ENCODE peak calls at places on chromosome 1, in seven cellular contexts. One of them, this sample, is unnamed.

GRCh38 chr1:6373961-6374720 is 19.4 kb downstream of the ACOT7 start:
- DNase-seq in K562: no peak
- DNase-seq in GM12878: no peak
- DNase-seq in H1: no peak
- DNase-seq in HCT116: no peak
- DNase-seq in HepG2: no peak
- DNase-seq in Panc1: no peak
- DNase-seq in this sample: no peak

GRCh38 chr1:149979972-149980548 is 30.5 kb downstream of the OTUD7B start:
- DNase-seq in GM12878: no peak
- DNase-seq in HCT116: no peak
- DNase-seq in H1: no peak
- DNase-seq in HepG2: no peak
- DNase-seq in Panc1: no peak
- DNase-seq in K562: no peak
- DNase-seq in this sample: no peak

GRCh38 chr1:17990401-17990800 is 117.2 kb upstream of the IGSF21 start:
- DNase-seq in K562: no peak
- DNase-seq in Panc1: no peak
- DNase-seq in H1: no peak
- DNase-seq in HCT116: no peak
- DNase-seq in GM12878: no peak
- DNase-seq in HepG2: no peak
- DNase-seq in this sample: no peak

GRCh38 chr1:211874521-211875347 is 44.2 kb upstream of the LPGAT1 start:
- DNase-seq in Panc1: no peak
- DNase-seq in HCT116: no peak
- DNase-seq in K562: no peak
- DNase-seq in HepG2: no peak
- DNase-seq in H1: no peak
- DNase-seq in GM12878: no peak
- DNase-seq in this sample: no peak

GRCh38 chr1:21914880-21915640 is 22.1 kb downstream of the HSPG2 start:
- DNase-seq in H1: no peak
- DNase-seq in GM12878: no peak
- DNase-seq in K562: peak
- DNase-seq in Panc1: no peak
- DNase-seq in HCT116: no peak
- DNase-seq in HepG2: no peak
- DNase-seq in this sample: peak

GRCh38 chr1:159934136-159935039 is 9.1 kb upstream of the TAGLN2 start:
- DNase-seq in Panc1: no peak
- DNase-seq in GM12878: no peak
- DNase-seq in HepG2: no peak
- DNase-seq in HCT116: no peak
- DNase-seq in K562: no peak
- DNase-seq in H1: no peak
- DNase-seq in this sample: no peak

GRCh38 chr1:222171005-222171404 is 376.9 kb downstream of the HHIPL2 start:
- DNase-seq in Panc1: peak
- DNase-seq in GM12878: peak
- DNase-seq in HepG2: peak
- DNase-seq in K562: no peak
- DNase-seq in HCT116: peak
- DNase-seq in H1: peak
- DNase-seq in this sample: peak

GRCh38 chr1:15958788-15959187 is 17.1 kb downstream of the ZBTB17 start:
- DNase-seq in H1: no peak
- DNase-seq in K562: no peak
- DNase-seq in HepG2: no peak
- DNase-seq in GM12878: no peak
- DNase-seq in Panc1: no peak
- DNase-seq in HCT116: no peak
- DNase-seq in this sample: peak

GRCh38 chr1:12383786-12384185 is 154.0 kb downstream of the VPS13D start:
- DNase-seq in K562: no peak
- DNase-seq in H1: no peak
- DNase-seq in GM12878: no peak
- DNase-seq in HepG2: no peak
- DNase-seq in Panc1: no peak
- DNase-seq in HCT116: no peak
- DNase-seq in this sample: no peak

GRCh38 chr1:50368179-50369007 is 54.9 kb downstream of the DMRTA2 start:
- DNase-seq in K562: peak
- DNase-seq in GM12878: no peak
- DNase-seq in HepG2: peak
- DNase-seq in Panc1: peak
- DNase-seq in HCT116: peak
- DNase-seq in H1: peak
- DNase-seq in this sample: peak

GRCh38 chr1:77824083-77824482 is 44.6 kb downstream of the MIGA1 start:
- DNase-seq in GM12878: no peak
- DNase-seq in HepG2: peak
- DNase-seq in K562: no peak
- DNase-seq in HCT116: peak
- DNase-seq in Panc1: no peak
- DNase-seq in H1: no peak
- DNase-seq in this sample: no peak

GRCh38 chr1:116302281-116302680 is 70.8 kb upstream of the ATP1A1 start:
- DNase-seq in K562: no peak
- DNase-seq in H1: no peak
- DNase-seq in HepG2: no peak
- DNase-seq in HCT116: no peak
- DNase-seq in Panc1: no peak
- DNase-seq in GM12878: no peak
- DNase-seq in this sample: no peak

GRCh38 chr1:11701551-11701961 is 10.0 kb downstream of the DRAXIN start:
- DNase-seq in H1: no peak
- DNase-seq in K562: no peak
- DNase-seq in HepG2: no peak
- DNase-seq in Panc1: no peak
- DNase-seq in GM12878: no peak
- DNase-seq in HCT116: no peak
- DNase-seq in this sample: peak

GRCh38 chr1:170562644-170563338 is 30.8 kb downstream of the GORAB start:
- DNase-seq in Panc1: no peak
- DNase-seq in HepG2: peak
- DNase-seq in GM12878: peak
- DNase-seq in H1: no peak
- DNase-seq in K562: peak
- DNase-seq in HCT116: peak
- DNase-seq in this sample: peak

GRCh38 chr1:95084317-95085176 is 11.8 kb upstream of the ALG14 start:
- DNase-seq in Panc1: no peak
- DNase-seq in HCT116: peak
- DNase-seq in HepG2: peak
- DNase-seq in GM12878: no peak
- DNase-seq in K562: peak
- DNase-seq in H1: peak
- DNase-seq in this sample: peak

GRCh38 chr1:226632922-226633351 is 84.4 kb downstream of the STUM start:
- DNase-seq in H1: no peak
- DNase-seq in Panc1: no peak
- DNase-seq in HepG2: no peak
- DNase-seq in K562: no peak
- DNase-seq in GM12878: no peak
- DNase-seq in HCT116: no peak
- DNase-seq in this sample: no peak

GRCh38 chr1:9573723-9574122 is 15.0 kb upstream of the TMEM201 start:
- DNase-seq in Panc1: no peak
- DNase-seq in HCT116: no peak
- DNase-seq in K562: no peak
- DNase-seq in H1: no peak
- DNase-seq in GM12878: no peak
- DNase-seq in HepG2: no peak
- DNase-seq in this sample: peak

GRCh38 chr1:184649500-184649899 is 105.2 kb downstream of the EDEM3 start:
- DNase-seq in Panc1: no peak
- DNase-seq in H1: peak
- DNase-seq in HCT116: no peak
- DNase-seq in GM12878: peak
- DNase-seq in HepG2: no peak
- DNase-seq in K562: no peak
- DNase-seq in this sample: no peak

GRCh38 chr1:17347769-17348592 is 24.0 kb upstream of the PADI6 start:
- DNase-seq in H1: no peak
- DNase-seq in K562: peak
- DNase-seq in GM12878: no peak
- DNase-seq in Panc1: no peak
- DNase-seq in HepG2: no peak
- DNase-seq in HCT116: peak
- DNase-seq in this sample: no peak

GRCh38 chr1:159090566-159091546 is 14.3 kb upstream of the AIM2 start:
- DNase-seq in GM12878: no peak
- DNase-seq in H1: no peak
- DNase-seq in HCT116: no peak
- DNase-seq in Panc1: no peak
- DNase-seq in K562: no peak
- DNase-seq in HepG2: no peak
- DNase-seq in this sample: no peak

GRCh38 chr1:220326578-220326977 is 54.3 kb upstream of the RAB3GAP2 start:
- DNase-seq in HCT116: no peak
- DNase-seq in K562: no peak
- DNase-seq in H1: no peak
- DNase-seq in HepG2: no peak
- DNase-seq in GM12878: no peak
- DNase-seq in Panc1: no peak
- DNase-seq in this sample: no peak

GRCh38 chr1:206011057-206011456 is 7.9 kb upstream of the RAB7B start:
- DNase-seq in Panc1: no peak
- DNase-seq in H1: no peak
- DNase-seq in K562: no peak
- DNase-seq in HepG2: no peak
- DNase-seq in HCT116: no peak
- DNase-seq in GM12878: no peak
- DNase-seq in this sample: no peak

GRCh38 chr1:15620155-15620545 is 2.9 kb downstream of the DDI2 start:
- DNase-seq in H1: no peak
- DNase-seq in K562: no peak
- DNase-seq in Panc1: no peak
- DNase-seq in GM12878: no peak
- DNase-seq in HepG2: no peak
- DNase-seq in HCT116: no peak
- DNase-seq in this sample: no peak

GRCh38 chr1:191575180-191575579 is 583.1 kb upstream of the RGS18 start:
- DNase-seq in K562: no peak
- DNase-seq in Panc1: no peak
- DNase-seq in HepG2: no peak
- DNase-seq in GM12878: no peak
- DNase-seq in HCT116: no peak
- DNase-seq in H1: no peak
- DNase-seq in this sample: no peak

GRCh38 chr1:14572861-14573260 is 25.6 kb upstream of the KAZN start:
- DNase-seq in Panc1: no peak
- DNase-seq in H1: no peak
- DNase-seq in GM12878: no peak
- DNase-seq in K562: no peak
- DNase-seq in HepG2: no peak
- DNase-seq in HCT116: no peak
- DNase-seq in this sample: no peak

GRCh38 chr1:56533621-56534020 is 45.7 kb downstream of the PLPP3 start:
- DNase-seq in HepG2: no peak
- DNase-seq in GM12878: no peak
- DNase-seq in HCT116: no peak
- DNase-seq in Panc1: no peak
- DNase-seq in K562: no peak
- DNase-seq in H1: no peak
- DNase-seq in this sample: no peak

GRCh38 chr1:183776731-183777130 is 28.2 kb upstream of the RGL1 start:
- DNase-seq in K562: no peak
- DNase-seq in GM12878: no peak
- DNase-seq in HepG2: no peak
- DNase-seq in HCT116: no peak
- DNase-seq in H1: no peak
- DNase-seq in Panc1: no peak
- DNase-seq in this sample: no peak

GRCh38 chr1:229272164-229273158 is 1.6 kb downstream of the RAB4A start:
- DNase-seq in K562: no peak
- DNase-seq in H1: no peak
- DNase-seq in HCT116: no peak
- DNase-seq in HepG2: no peak
- DNase-seq in Panc1: no peak
- DNase-seq in GM12878: no peak
- DNase-seq in this sample: no peak

GRCh38 chr1:53145942-53146708 is 3.7 kb upstream of the SLC1A7 start:
- DNase-seq in GM12878: no peak
- DNase-seq in HCT116: peak
- DNase-seq in Panc1: no peak
- DNase-seq in H1: no peak
- DNase-seq in HepG2: peak
- DNase-seq in K562: peak
- DNase-seq in this sample: peak

GRCh38 chr1:8428441-8428840 is 110.5 kb downstream of the SLC45A1 start:
- DNase-seq in H1: no peak
- DNase-seq in GM12878: no peak
- DNase-seq in HCT116: no peak
- DNase-seq in K562: no peak
- DNase-seq in Panc1: no peak
- DNase-seq in HepG2: no peak
- DNase-seq in this sample: no peak
- H3K4me3 ChIP-seq in H1: no peak
- H3K4me3 ChIP-seq in GM12878: no peak
- H3K4me3 ChIP-seq in HCT116: no peak
- H3K4me3 ChIP-seq in K562: no peak
- H3K4me3 ChIP-seq in Panc1: no peak
- H3K4me3 ChIP-seq in HepG2: no peak
- H3K4me3 ChIP-seq in this sample: no peak

GRCh38 chr1:245172829-245173228 is 18.0 kb downstream of the KIF26B start:
- DNase-seq in HepG2: no peak
- DNase-seq in HCT116: no peak
- DNase-seq in GM12878: no peak
- DNase-seq in Panc1: no peak
- DNase-seq in H1: no peak
- DNase-seq in K562: no peak
- DNase-seq in this sample: no peak
- TF ChIP-seq SIN3A in HepG2: no peak
- TF ChIP-seq SIN3A in HCT116: no peak
- TF ChIP-seq SIN3A in GM12878: no peak
- TF ChIP-seq SIN3A in Panc1: no peak
- TF ChIP-seq SIN3A in H1: no peak
- TF ChIP-seq SIN3A in K562: no peak
- TF ChIP-seq SIN3A in this sample: no peak

GRCh38 chr1:154501423-154502065 is 475 bp upstream of the TDRD10 start:
- DNase-seq in K562: no peak
- DNase-seq in HepG2: no peak
- DNase-seq in H1: peak
- DNase-seq in GM12878: no peak
- DNase-seq in HCT116: no peak
- DNase-seq in Panc1: no peak
- DNase-seq in this sample: peak
- H3K4me3 ChIP-seq in K562: no peak
- H3K4me3 ChIP-seq in HepG2: peak
- H3K4me3 ChIP-seq in H1: peak
- H3K4me3 ChIP-seq in GM12878: no peak
- H3K4me3 ChIP-seq in HCT116: no peak
- H3K4me3 ChIP-seq in Panc1: peak
- H3K4me3 ChIP-seq in this sample: no peak

DNA sequence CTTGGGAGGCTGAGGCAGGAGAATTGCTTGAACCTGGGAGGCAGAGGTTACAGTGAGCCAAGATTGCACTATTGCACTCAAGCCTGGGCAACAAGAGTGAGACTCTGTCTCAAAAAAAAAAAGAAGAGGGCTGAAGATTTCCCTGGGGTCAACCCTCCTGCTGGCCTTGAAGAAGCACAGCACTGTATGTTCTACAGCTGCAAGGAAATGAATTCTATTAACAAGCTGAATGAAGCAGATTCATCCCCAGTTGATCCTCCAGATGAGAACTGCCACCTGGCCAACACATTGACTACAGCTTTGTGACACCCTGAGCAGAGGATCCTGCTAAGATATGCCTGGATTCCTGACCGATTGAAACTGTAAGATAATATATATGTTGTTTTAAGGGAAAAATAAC is 129.5 kb downstream of the ADSS2 start:
- DNase-seq in K562: no peak
- DNase-seq in HCT116: no peak
- DNase-seq in Panc1: no peak
- DNase-seq in HepG2: no peak
- DNase-seq in H1: no peak
- DNase-seq in GM12878: no peak
- DNase-seq in this sample: no peak
- TF ChIP-seq SIN3A in K562: no peak
- TF ChIP-seq SIN3A in HCT116: no peak
- TF ChIP-seq SIN3A in Panc1: no peak
- TF ChIP-seq SIN3A in HepG2: no peak
- TF ChIP-seq SIN3A in H1: no peak
- TF ChIP-seq SIN3A in GM12878: no peak
- TF ChIP-seq SIN3A in this sample: no peak